ENCODE peak calls at places on chromosomes 4 and X, in four cellular contexts. C is GM12878, V is A549, Q is GM23338. K is an unnamed sample.
A peak's percentile ranks its signal among the peaks of the same experiment; 100 is the strongest.

GRCh38 chrX:147920161-147920666 is 8.5 kb downstream of the FMR1 start:
- DNase-seq in C (no peak), V (no peak), Q (peak; percentile 6), K (no peak)

GRCh38 chrX:13506574-13506973 is 62.8 kb upstream of the EGFL6 start:
- DNase-seq in C (no peak), V (peak; percentile 31), Q (peak; percentile 46), K (no peak)

GRCh38 chr4:4519296-4519898 is 22.5 kb downstream of the STX18 start:
- DNase-seq in C (no peak), V (peak; percentile 10), Q (peak; percentile 67), K (no peak)

GRCh38 chr4:146317783-146318182 is 103.4 kb downstream of the REELD1 start:
- DNase-seq in C (no peak), V (no peak), Q (no peak), K (no peak)

GRCh38 chr4:14084598-14084997 is 457.1 kb upstream of the BOD1L1 start:
- DNase-seq in C (no peak), V (no peak), Q (peak; percentile 89), K (no peak)

GRCh38 chr4:183158062-183158461 is 59.0 kb downstream of the WWC2 start:
- DNase-seq in C (no peak), V (no peak), Q (no peak), K (peak; percentile 33)

GRCh38 chrX:122087353-122087752 is 1039.9 kb downstream of the GLUD2 start:
- DNase-seq in C (no peak), V (no peak), Q (no peak), K (no peak)

GRCh38 chr4:54585321-54586000 is 72.3 kb upstream of the KIT start:
- DNase-seq in C (no peak), V (no peak), Q (no peak), K (no peak)

GRCh38 chr4:101224358-101225218 is 122.7 kb downstream of the PPP3CA start:
- DNase-seq in C (no peak), V (no peak), Q (no peak), K (no peak)

GRCh38 chr4:125827338-125828074 is 512.8 kb downstream of the FAT4 start:
- DNase-seq in C (no peak), V (no peak), Q (no peak), K (no peak)

GRCh38 chrX:119753639-119754257 is 4.6 kb upstream of the SOWAHD start:
- DNase-seq in C (no peak), V (no peak), Q (peak; percentile 76), K (peak; percentile 72)

GRCh38 chrX:123648028-123648810 is 84.6 kb downstream of the THOC2 start:
- DNase-seq in C (no peak), V (peak; percentile 33), Q (peak; percentile 86), K (no peak)

GRCh38 chrX:40127052-40127451 is 29.3 kb upstream of the BCOR start:
- DNase-seq in C (no peak), V (no peak), Q (no peak), K (peak; percentile 86)

GRCh38 chr4:83931659-83932058 is 395.8 kb downstream of the GPAT3 start:
- DNase-seq in C (no peak), V (no peak), Q (no peak), K (no peak)

GRCh38 chr4:41882622-41883347 is 52.4 kb upstream of the TMEM33 start:
- DNase-seq in C (no peak), V (peak; percentile 78), Q (peak; percentile 57), K (peak; percentile 23)

GRCh38 chrX:136781180-136781797 is 557 bp upstream of the ARHGEF6 start:
- DNase-seq in C (no peak), V (no peak), Q (no peak), K (no peak)

GRCh38 chr4:53925050-53925605 is 139.3 kb downstream of the CHIC2 start:
- DNase-seq in C (no peak), V (no peak), Q (no peak), K (no peak)

GRCh38 chr4:98603683-98604573 is 54.5 kb downstream of the TSPAN5 start:
- DNase-seq in C (no peak), V (no peak), Q (no peak), K (no peak)

GRCh38 chr4:74671074-74671698 is 123.1 kb downstream of the BTC start:
- DNase-seq in C (no peak), V (peak; percentile 29), Q (peak; percentile 81), K (no peak)

GRCh38 chr4:85243857-85244256 is 231.1 kb upstream of the ARHGAP24 start:
- DNase-seq in C (no peak), V (no peak), Q (peak; percentile 62), K (no peak)

GRCh38 chrX:82466994-82467393 is 1041.1 kb upstream of the POU3F4 start:
- DNase-seq in C (no peak), V (no peak), Q (no peak), K (no peak)

GRCh38 chr4:178273168-178273567 is 830.9 kb upstream of the AGA start:
- DNase-seq in C (no peak), V (no peak), Q (no peak), K (no peak)

GRCh38 chr4:142600952-142601351 is 245.1 kb downstream of the INPP4B start:
- DNase-seq in C (no peak), V (no peak), Q (no peak), K (no peak)

GRCh38 chr4:107094332-107094731 is 58.2 kb upstream of the DKK2 start:
- DNase-seq in C (no peak), V (no peak), Q (peak; percentile 41), K (no peak)

GRCh38 chr4:140568507-140569306 is at the start of gene UCP1:
- DNase-seq in C (no peak), V (peak; percentile 10), Q (peak; percentile 85), K (no peak)

GRCh38 chrX:152821145-152821765 is 9.3 kb downstream of the CETN2 start:
- DNase-seq in C (no peak), V (peak; percentile 47), Q (peak; percentile 74), K (no peak)

GRCh38 chr4:70701271-70701670 is 12.9 kb downstream of the UTP3 start:
- DNase-seq in C (no peak), V (no peak), Q (no peak), K (no peak)

GRCh38 chrX:22666441-22666840 is 333.3 kb upstream of the DDX53 start:
- DNase-seq in C (no peak), V (no peak), Q (peak; percentile 73), K (peak; percentile 12)

GRCh38 chrX:150966235-150966634 is 16.9 kb upstream of the HMGB3 start:
- DNase-seq in C (no peak), V (no peak), Q (no peak), K (no peak)

GRCh38 chrX:150972450-150972849 is 10.7 kb upstream of the HMGB3 start:
- DNase-seq in C (no peak), V (no peak), Q (no peak), K (no peak)

GRCh38 chrX:150966742-150967141 is 16.4 kb upstream of the HMGB3 start:
- DNase-seq in C (no peak), V (no peak), Q (no peak), K (no peak)

GRCh38 chrX:150968862-150969720 is 14.0 kb upstream of the HMGB3 start:
- DNase-seq in C (no peak), V (no peak), Q (peak; percentile 32), K (no peak)

DNA sequence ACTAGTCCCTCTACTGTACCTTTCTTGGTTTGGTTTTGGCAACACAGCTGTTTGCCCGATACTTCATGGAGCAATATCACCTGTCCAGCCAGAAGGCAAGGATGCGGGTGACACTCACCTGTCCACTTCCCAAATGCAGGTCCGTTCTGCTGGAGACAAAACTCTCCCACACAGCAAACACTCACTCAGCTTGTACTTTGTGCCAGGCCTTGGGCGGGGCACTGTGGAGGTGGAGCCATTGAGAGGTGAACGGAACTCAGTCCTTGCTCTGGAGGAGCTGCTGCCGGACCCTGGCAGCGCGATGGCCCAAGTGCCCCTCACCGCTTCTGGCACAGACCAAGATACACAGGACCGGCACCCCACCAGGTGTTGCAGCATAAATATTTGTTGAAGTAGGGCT is 15.3 kb upstream of the HMGB3 start:
- DNase-seq in C (no peak), V (no peak), Q (no peak), K (no peak)
- TF ChIP-seq REST in C (no peak), V (no peak), Q (no peak), K (no peak)

DNA sequence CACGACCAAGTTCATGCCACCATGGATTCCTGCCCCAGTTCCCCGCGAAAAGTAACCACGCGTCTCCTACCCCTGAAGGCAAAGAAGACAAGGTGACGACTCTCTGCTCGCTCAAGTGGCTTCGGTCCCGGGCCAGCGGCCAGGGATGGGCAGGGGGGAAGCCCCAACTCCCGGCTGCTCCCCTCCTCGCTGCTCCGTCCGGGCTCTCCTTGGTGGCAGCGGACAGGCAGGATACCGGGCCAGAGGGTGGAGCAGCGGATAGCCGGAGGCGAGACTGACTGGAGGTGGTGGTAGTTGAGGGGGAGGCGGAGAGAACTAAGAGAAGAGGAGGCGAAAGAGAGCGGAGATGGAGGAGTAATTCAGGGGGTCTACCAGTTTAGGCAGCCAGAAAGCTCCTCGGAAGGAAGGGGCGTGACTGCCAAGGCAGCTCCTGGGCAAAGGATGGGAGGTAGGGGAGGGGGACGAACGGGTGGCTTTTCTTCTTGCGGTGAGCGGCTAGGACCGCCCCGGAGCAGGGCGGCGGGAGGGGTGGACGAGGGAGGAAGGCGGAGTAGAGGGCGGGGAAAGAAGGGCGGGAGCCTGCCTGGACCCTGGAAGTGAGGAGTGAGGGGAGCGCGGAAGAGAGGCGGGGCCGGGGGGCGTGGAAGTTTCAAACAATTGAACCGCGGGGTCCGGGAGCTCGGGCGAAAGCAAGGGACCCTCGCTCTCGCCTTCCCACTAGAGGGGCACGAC is at the start of gene AMOT:
- DNase-seq in C (no peak), V (peak; percentile 33), Q (peak; percentile 84), K (peak; percentile 14)
- TF ChIP-seq REST in C (no peak), V (no peak), Q (no peak), K (no peak)

DNA sequence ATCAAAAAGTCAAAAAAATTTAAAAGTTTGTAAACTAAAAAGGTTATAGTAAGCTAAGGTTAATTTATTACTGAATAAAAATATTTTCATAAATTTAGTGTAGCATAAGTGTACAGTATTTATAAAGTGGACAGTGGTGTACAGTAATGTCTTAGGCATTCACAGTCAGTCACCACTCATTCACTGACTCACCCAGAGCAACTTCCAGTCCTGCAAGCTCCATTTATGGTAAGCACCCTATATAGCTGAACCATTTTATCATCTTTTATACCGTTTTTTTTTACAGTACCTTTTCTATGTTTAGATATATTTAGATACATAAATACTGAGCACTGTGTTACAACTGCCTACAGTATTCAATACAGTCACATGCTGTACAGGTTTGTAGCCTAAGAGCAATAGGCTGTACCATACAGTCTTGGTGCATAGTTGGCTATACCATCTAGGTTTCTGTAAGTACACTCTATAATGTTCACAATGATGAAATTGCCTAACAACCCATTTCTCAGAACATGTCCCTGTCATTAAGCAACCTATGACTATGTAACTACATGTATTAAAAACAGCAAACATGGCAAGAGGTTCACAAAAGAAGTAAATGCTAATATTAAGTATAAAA is 18.6 kb downstream of the ACSL4 start:
- DNase-seq in C (no peak), V (no peak), Q (no peak), K (no peak)
- TF ChIP-seq REST in C (no peak), V (no peak), Q (no peak), K (no peak)

DNA sequence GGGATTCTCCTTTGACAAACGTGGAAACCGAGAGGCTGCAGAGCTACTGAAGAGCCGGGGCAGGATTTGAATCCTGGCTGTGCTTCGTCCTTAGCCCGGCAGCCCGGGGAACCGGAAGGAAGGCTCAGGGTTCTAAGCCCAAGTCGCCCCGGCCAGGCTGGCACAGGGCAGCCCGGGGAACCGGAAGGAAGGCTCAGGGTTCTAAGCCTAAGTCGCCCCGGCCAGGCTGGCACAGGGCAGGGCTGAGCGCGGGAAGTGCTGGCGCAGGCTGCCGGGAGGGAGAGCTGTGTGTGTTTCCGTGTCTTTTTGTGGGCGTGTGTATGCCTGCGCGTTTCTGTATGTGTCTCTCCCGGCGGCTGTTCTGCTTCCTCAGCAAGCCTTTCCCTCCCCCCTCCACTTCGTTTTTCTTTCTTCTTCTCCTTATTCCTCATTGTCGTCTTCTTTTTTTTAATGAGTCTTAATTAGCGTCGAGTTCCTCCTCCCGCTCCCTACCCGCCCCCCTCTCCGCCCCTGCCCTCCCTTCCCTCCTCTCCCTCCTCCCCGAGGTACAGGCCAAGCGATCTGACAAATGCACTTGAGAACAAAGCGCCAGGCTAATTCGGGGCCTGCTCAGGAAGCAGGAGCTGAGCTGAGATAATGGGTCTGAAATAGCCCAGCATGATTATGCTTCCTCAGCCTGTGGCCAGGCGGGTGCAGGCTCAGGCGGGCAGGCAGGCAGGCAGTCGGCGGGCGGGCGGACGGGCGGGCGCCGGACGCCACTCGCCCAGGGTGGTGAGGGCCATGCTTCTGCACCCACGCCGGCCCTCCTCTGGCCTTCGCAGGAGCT is 65.9 kb downstream of the EFNB1 start:
- DNase-seq in C (no peak), V (no peak), Q (peak; percentile 35), K (peak; percentile 32)
- TF ChIP-seq REST in C (no peak), V (no peak), Q (no peak), K (no peak)

K was measured in HL-60.